ENCODE peak calls at places on chromosomes 13 and 19, in four cellular contexts. W, M, S and I are unnamed samples.

GRCh38 chr19:45558399-45558878 is 26.2 kb downstream of the OPA3 start:
- DNase-seq in W (no peak), S (no peak), M (peak), I (peak)

GRCh38 chr19:54127688-54128440 is 9.7 kb upstream of the CNOT3 start:
- DNase-seq in M (no peak), S (peak), W (no peak), I (no peak)

GRCh38 chr13:32042567-32042966 is 11.0 kb downstream of the FRY start:
- DNase-seq in W (no peak), M (no peak), S (no peak), I (no peak)

GRCh38 chr13:100523437-100523836 is 65.2 kb downstream of the GGACT start:
- DNase-seq in M (no peak), S (no peak), W (no peak), I (no peak)

GRCh38 chr19:33054623-33055022 is 10.1 kb downstream of the RHPN2 start:
- DNase-seq in S (peak), W (no peak), M (no peak), I (peak)

GRCh38 chr13:114043421-114044053 is 69.7 kb upstream of the C13orf46 start:
- DNase-seq in M (peak), S (peak), W (no peak), I (peak)

GRCh38 chr13:89324582-89324981 is 1653.4 kb downstream of the SLITRK5 start:
- DNase-seq in W (no peak), S (no peak), M (no peak), I (no peak)

GRCh38 chr13:27573265-27573664 is 47.1 kb downstream of the LNX2 start:
- DNase-seq in M (no peak), W (no peak), S (no peak), I (no peak)

GRCh38 chr13:108302279-108302678 is 32.8 kb downstream of the TNFSF13B start:
- DNase-seq in W (no peak), S (no peak), M (no peak), I (no peak)

GRCh38 chr19:45117666-45118065 is 24.7 kb downstream of the PPP1R37 start:
- DNase-seq in W (no peak), M (no peak), S (no peak), I (no peak)

GRCh38 chr13:59205501-59205900 is 958.2 kb downstream of the DIAPH3 start:
- DNase-seq in S (no peak), W (no peak), M (no peak), I (no peak)

GRCh38 chr19:8655340-8655709 is 24.9 kb downstream of the NFILZ start:
- DNase-seq in S (no peak), M (no peak), W (no peak), I (no peak)

GRCh38 chr19:11642902-11643301 is 45.6 kb downstream of the ZNF627 start:
- DNase-seq in W (no peak), M (no peak), S (no peak), I (no peak)

GRCh38 chr19:11641241-11641640 is 44.0 kb downstream of the ZNF627 start:
- DNase-seq in S (no peak), W (no peak), M (no peak), I (no peak)

GRCh38 chr19:11639245-11639601 is 41.9 kb downstream of the ZNF627 start:
- DNase-seq in S (no peak), W (no peak), M (no peak), I (no peak)

GRCh38 chr19:11639602-11640471 is 42.6 kb downstream of the ZNF627 start:
- DNase-seq in S (peak), W (peak), M (peak), I (peak)
- TF ChIP-seq POLR2A in S (no peak), W (no peak), M (no peak), I (no peak)

GRCh38 chr13:41605319-41606285 is 148.3 kb downstream of the RGCC start:
- DNase-seq in W (no peak), S (no peak), M (no peak), I (no peak)
- TF ChIP-seq CTCF in W (no peak), S (no peak), M (no peak), I (no peak)

DNA sequence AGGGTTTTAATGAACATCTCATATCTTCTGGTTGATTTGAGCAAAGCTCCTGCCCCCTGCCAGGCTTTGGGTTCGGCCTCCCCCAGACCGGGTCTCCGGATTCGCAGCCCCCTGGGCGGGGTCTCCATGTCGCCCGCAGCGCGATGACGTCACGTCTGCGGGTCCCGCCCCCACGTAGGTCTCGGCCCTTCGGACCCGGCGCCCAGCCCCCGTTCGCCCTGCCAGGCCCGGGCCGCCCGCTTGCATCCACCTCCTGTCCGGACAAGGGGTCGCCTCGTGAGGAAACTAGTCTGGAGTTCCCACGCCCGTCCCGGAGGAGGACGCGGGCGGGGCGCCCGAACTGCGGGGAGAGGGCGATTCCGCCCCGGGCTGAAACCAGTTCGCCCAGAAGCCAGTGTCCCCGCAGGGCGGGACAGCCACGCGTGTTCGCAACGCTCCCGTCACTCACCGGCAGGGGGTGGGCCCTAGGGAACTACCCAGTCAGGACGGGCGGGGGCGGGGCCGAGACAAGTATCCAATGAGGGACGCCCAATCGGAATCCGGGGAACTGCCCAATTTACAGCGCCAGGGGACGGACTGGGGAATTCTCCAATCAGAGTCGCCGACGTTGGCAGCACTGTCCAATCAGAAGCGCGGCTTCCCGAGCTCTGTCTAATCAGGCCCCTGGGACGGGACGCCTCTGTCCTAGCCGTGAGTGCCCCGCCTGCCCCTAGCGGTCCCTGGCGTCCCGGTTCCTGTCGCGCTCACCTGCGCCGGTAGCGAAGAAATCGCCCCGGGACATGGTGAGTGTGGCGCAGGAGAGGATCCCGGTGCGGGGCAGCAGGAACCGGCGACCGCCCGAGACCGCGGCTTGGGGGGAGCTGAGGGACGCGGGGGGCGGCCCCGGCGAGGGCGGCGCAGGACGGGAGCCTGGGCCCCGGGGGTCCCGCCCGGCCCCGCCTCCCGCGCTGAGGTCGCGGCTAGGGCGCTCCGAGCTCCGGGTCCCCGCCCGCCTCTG is at the start of gene ZNF555:
- DNase-seq in W (peak), M (peak), S (peak), I (peak)
- TF ChIP-seq POLR2A in W (peak), M (no peak), S (no peak), I (no peak)

GRCh38 chr19:12777217-12778019 is 2.1 kb upstream of the HOOK2 start:
- DNase-seq in S (peak), W (peak), M (peak), I (peak)

GRCh38 chr19:12782174-12782423 is 6.7 kb upstream of the HOOK2 start:
- DNase-seq in S (peak), M (peak), W (no peak), I (no peak)

GRCh38 chr19:12778905-12779161 is 3.5 kb upstream of the HOOK2 start:
- DNase-seq in M (no peak), S (no peak), W (no peak), I (no peak)

GRCh38 chr19:12778020-12778904 is 2.9 kb upstream of the HOOK2 start:
- DNase-seq in W (peak), S (peak), M (peak), I (peak)

GRCh38 chr19:12779162-12779993 is 4.0 kb upstream of the HOOK2 start:
- DNase-seq in W (peak), M (no peak), S (peak), I (peak)
- TF ChIP-seq CTCF in W (no peak), M (no peak), S (no peak), I (no peak)

GRCh38 chr19:3035542-3036118 is 6.5 kb upstream of the TLE2 start:
- DNase-seq in S (peak), W (peak), M (peak), I (peak)
- TF ChIP-seq POLR2A in S (no peak), W (no peak), M (peak), I (no peak)

GRCh38 chr19:1221904-1222255 is 15.9 kb downstream of the CBARP start:
- DNase-seq in M (no peak), W (no peak), S (no peak), I (no peak)
- TF ChIP-seq CTCF in M (no peak), W (no peak), S (no peak), I (no peak)